ENCODE peak calls at places on chromosomes 2 and 18, in seven cellular contexts. T is NCI-H146; B is stimulated activated CD4-positive, alpha-beta T cell treated with anti-CD3 and anti-CD28 coated beads, TNF-alpha, amount 100 ng/mL, for 4 hours; Y is stimulated activated naive B cell treated with anti-CD40 and anti-IgM and Interleukin-4, amounts not matched to agents 10 μg/mL and 1 μg/mL and 100 μg/mL, for 72 hours; L is GM03348; M is GM23248; G is GM04504. K is an unnamed sample.

GRCh38 chr2:64919261-64919660 is 69.9 kb upstream of the SLC1A4 start:
- DNase-seq in M (no peak), Y (no peak), T (no peak), L (no peak), G (no peak), B (no peak), K (no peak)

GRCh38 chr2:181715033-181715630 is 34.8 kb upstream of the NEUROD1 start:
- DNase-seq in L (peak; percentile 71), G (peak; percentile 53), M (peak; percentile 84), T (peak; percentile 79), B (peak; percentile 32), Y (peak; percentile 47), K (peak; percentile 26)

GRCh38 chr2:133139847-133140533 is 428.3 kb downstream of the NCKAP5 start:
- DNase-seq in M (no peak), Y (no peak), L (no peak), T (no peak), G (no peak), B (no peak), K (no peak)

GRCh38 chr2:238081150-238081549 is 19.0 kb upstream of the ESPNL start:
- DNase-seq in B (no peak), L (no peak), Y (no peak), M (no peak), T (no peak), G (no peak), K (no peak)

GRCh38 chr2:174158003-174158402 is 90.3 kb downstream of the OLA1 start:
- DNase-seq in L (peak; percentile 49), G (peak; percentile 37), T (peak; percentile 61), Y (no peak), M (peak; percentile 57), B (no peak), K (no peak)

GRCh38 chr2:72274284-72274869 is 126.7 kb upstream of the CYP26B1 start:
- DNase-seq in B (no peak), L (no peak), M (no peak), T (peak; percentile 56), Y (no peak), G (no peak), K (no peak)

GRCh38 chr18:10419420-10420103 is 34.9 kb upstream of the APCDD1 start:
- DNase-seq in M (peak; percentile 52), G (no peak), L (no peak), T (no peak), Y (no peak), B (no peak), K (no peak)

GRCh38 chr2:218889937-218890336 is 9.3 kb downstream of the WNT10A start:
- DNase-seq in T (no peak), B (no peak), L (no peak), M (no peak), Y (no peak), G (no peak), K (no peak)

GRCh38 chr18:59264651-59265245 is 8.5 kb downstream of the RAX start:
- DNase-seq in L (no peak), M (no peak), Y (no peak), G (no peak), T (peak; percentile 18), B (no peak), K (no peak)

GRCh38 chr2:6959751-6960150 is 42.5 kb downstream of the RNF144A start:
- DNase-seq in L (no peak), M (no peak), T (no peak), B (no peak), Y (no peak), G (no peak), K (no peak)

GRCh38 chr2:133287709-133288108 is 280.6 kb downstream of the NCKAP5 start:
- DNase-seq in G (no peak), M (peak; percentile 57), B (no peak), Y (no peak), T (no peak), L (peak; percentile 48), K (no peak)

GRCh38 chr2:47003641-47004427 is 88.2 kb upstream of the MCFD2 start:
- DNase-seq in Y (no peak), L (peak; percentile 44), M (peak; percentile 55), B (no peak), G (no peak), T (no peak), K (no peak)

GRCh38 chr18:28284132-28284531 is 107.2 kb upstream of the CDH2 start:
- DNase-seq in Y (no peak), L (no peak), G (no peak), B (no peak), T (no peak), M (peak; percentile 47), K (no peak)

GRCh38 chr2:6995406-6996117 is 78.3 kb downstream of the RNF144A start:
- DNase-seq in Y (no peak), M (no peak), T (no peak), B (no peak), G (no peak), L (no peak), K (no peak)

GRCh38 chr2:74025971-74026612 is 41.4 kb downstream of the TET3 start:
- DNase-seq in B (no peak), L (no peak), T (no peak), G (no peak), M (peak; percentile 51), Y (no peak), K (no peak)

GRCh38 chr2:232981356-232981755 is 31.7 kb downstream of the NGEF start:
- DNase-seq in L (no peak), G (no peak), Y (no peak), B (no peak), T (no peak), M (no peak), K (no peak)

GRCh38 chr18:34633368-34633767 is 76.7 kb upstream of the DTNA start:
- DNase-seq in B (no peak), Y (no peak), T (no peak), M (no peak), G (no peak), L (no peak), K (no peak)

GRCh38 chr2:148906136-148906535 is 31.1 kb downstream of the KIF5C start:
- DNase-seq in L (no peak), M (peak; percentile 24), Y (no peak), T (no peak), B (no peak), G (no peak), K (no peak)

GRCh38 chr2:53569957-53570727 is 197.5 kb upstream of the CHAC2 start:
- DNase-seq in M (no peak), L (no peak), B (no peak), T (no peak), Y (no peak), G (no peak), K (no peak)

GRCh38 chr2:98701230-98701629 is 29.7 kb downstream of the MGAT4A start:
- DNase-seq in B (no peak), T (no peak), G (no peak), Y (no peak), L (no peak), M (peak; percentile 20), K (no peak)

K was measured in activated B cell treated with CpG ODN at 0.5 μM for 24 hours.